ENCODE peak calls at places on chromosome 18, in five cellular contexts. B is NCI-H146; C is left kidney; X is stimulated activated CD4-positive, alpha-beta T cell treated with anti-CD3 and anti-CD28 coated beads, TNF-alpha, amount 100 ng/mL, for 4 hours; V is stromal cell of bone marrow. Q is an unnamed sample.

GRCh38 chr18:22152093-22152492 is 17.3 kb upstream of the GATA6 start:
- DNase-seq in B (no peak), C (peak; percentile 22), X (no peak), V (no peak), Q (no peak)

GRCh38 chr18:9421096-9421495 is 54.2 kb upstream of the RALBP1 start:
- DNase-seq in B (no peak), C (no peak), X (no peak), V (no peak), Q (no peak)

GRCh38 chr18:70280007-70280925 is 8.6 kb upstream of the SOCS6 start:
- DNase-seq in B (no peak), C (no peak), X (no peak), V (no peak), Q (peak; percentile 88)

GRCh38 chr18:7844418-7844817 is 277.3 kb downstream of the PTPRM start:
- DNase-seq in B (no peak), C (no peak), X (no peak), V (no peak), Q (no peak)

GRCh38 chr18:13813271-13813849 is 10.6 kb upstream of the MC5R start:
- DNase-seq in B (peak; percentile 52), C (peak; percentile 86), X (peak; percentile 24), V (peak; percentile 43), Q (peak; percentile 50)

GRCh38 chr18:12327510-12328178 is 19.6 kb downstream of the TUBB6 start:
- DNase-seq in B (peak; percentile 92), C (peak; percentile 83), X (peak; percentile 58), V (peak; percentile 65), Q (peak; percentile 52)

GRCh38 chr18:75173125-75173432 is 35.9 kb downstream of the PTGR3 start:
- DNase-seq in B (peak; percentile 21), C (peak; percentile 30), X (no peak), V (no peak), Q (no peak)

GRCh38 chr18:64183674-64184073 is 34.8 kb upstream of the LINC00305 start:
- DNase-seq in B (no peak), C (no peak), X (no peak), V (no peak), Q (no peak)